ENCODE peak calls at places on chromosomes 5 and 9, in seven cellular contexts. I is CD4-positive, alpha-beta T cell; L is activated B cell treated with CpG ODN at 0.5 μM for 24 hours; M is fibroblast of the aortic adventitia; Q is coronary artery; P is GM13976; E is left lung. Z is an unnamed sample.

GRCh38 chr9:114336699-114337395 is 7.2 kb downstream of the ORM2 start:
- DNase-seq in I (no peak), L (no peak), M (no peak), Q (no peak), P (no peak), E (no peak), Z (no peak)

GRCh38 chr5:14208071-14209021 is 65.2 kb downstream of the TRIO start:
- DNase-seq in I (no peak), L (no peak), M (peak), Q (no peak), P (peak), E (no peak), Z (no peak)

GRCh38 chr9:121472361-121472910 is 27.2 kb downstream of the GGTA1 start:
- DNase-seq in I (no peak), L (no peak), M (no peak), Q (no peak), P (no peak), E (no peak), Z (no peak)

GRCh38 chr5:148957591-148958202 is 105.2 kb downstream of the SH3TC2 start:
- DNase-seq in I (peak), L (peak), M (peak), Q (no peak), P (peak), E (no peak), Z (no peak)

GRCh38 chr5:9445989-9446388 is 99.9 kb downstream of the SEMA5A start:
- DNase-seq in I (no peak), L (no peak), M (peak), Q (no peak), P (no peak), E (no peak), Z (no peak)

GRCh38 chr9:137455361-137455991 is 3.7 kb downstream of the NSMF start:
- DNase-seq in I (no peak), L (peak), M (no peak), Q (no peak), P (no peak), E (peak), Z (no peak)

GRCh38 chr9:84254972-84255371 is 85.6 kb downstream of the SLC28A3 start:
- DNase-seq in I (no peak), L (no peak), M (no peak), Q (no peak), P (no peak), E (peak), Z (no peak)

GRCh38 chr5:179154346-179154990 is 94.3 kb downstream of the ZNF354C start:
- DNase-seq in I (no peak), L (no peak), M (no peak), Q (peak), P (no peak), E (peak), Z (no peak)

GRCh38 chr5:34833090-34833489 is 5.9 kb upstream of the TTC23L start:
- DNase-seq in I (no peak), L (no peak), M (no peak), Q (no peak), P (no peak), E (no peak), Z (no peak)

GRCh38 chr5:105878402-105878801 is 1792.3 kb downstream of the EFNA5 start:
- DNase-seq in I (no peak), L (no peak), M (no peak), Q (no peak), P (no peak), E (no peak), Z (no peak)

GRCh38 chr5:170025853-170026252 is 45.6 kb upstream of the INSYN2B start:
- DNase-seq in I (no peak), L (no peak), M (no peak), Q (no peak), P (no peak), E (no peak), Z (no peak)

GRCh38 chr9:126833710-126834345 is 26.6 kb upstream of the ZBTB34 start:
- DNase-seq in I (no peak), L (no peak), M (no peak), Q (no peak), P (no peak), E (no peak), Z (no peak)

GRCh38 chr5:151052834-151053233 is 28.0 kb downstream of the TNIP1 start:
- DNase-seq in I (no peak), L (no peak), M (no peak), Q (no peak), P (no peak), E (no peak), Z (no peak)

GRCh38 chr5:1014781-1015221 is 6.2 kb downstream of the NKD2 start:
- DNase-seq in I (no peak), L (no peak), M (no peak), Q (no peak), P (no peak), E (no peak), Z (no peak)

GRCh38 chr5:133610489-133611356 is 1.6 kb downstream of the FSTL4 start:
- DNase-seq in I (no peak), L (peak), M (no peak), Q (no peak), P (peak), E (peak), Z (no peak)

GRCh38 chr5:57442080-57442839 is 40.4 kb downstream of the ACTBL2 start:
- DNase-seq in I (no peak), L (no peak), M (peak), Q (no peak), P (peak), E (no peak), Z (no peak)

GRCh38 chr5:34826347-34826746 is 12.6 kb upstream of the TTC23L start:
- DNase-seq in I (no peak), L (no peak), M (no peak), Q (no peak), P (no peak), E (no peak), Z (no peak)

GRCh38 chr9:118985851-118986250 is 383.4 kb downstream of the BRINP1 start:
- DNase-seq in I (no peak), L (no peak), M (no peak), Q (no peak), P (no peak), E (no peak), Z (no peak)

GRCh38 chr9:29129763-29130162 is 1556.5 kb upstream of the C9orf72 start:
- DNase-seq in I (no peak), L (no peak), M (no peak), Q (no peak), P (no peak), E (no peak), Z (no peak)

GRCh38 chr9:18504707-18505106 is 30.8 kb downstream of the ADAMTSL1 start:
- DNase-seq in I (no peak), L (no peak), M (no peak), Q (no peak), P (no peak), E (no peak), Z (no peak)

GRCh38 chr5:135445306-135445940 is 1.7 kb downstream of the DCANP1 start:
- DNase-seq in I (no peak), L (no peak), M (no peak), Q (peak), P (no peak), E (no peak), Z (no peak)

GRCh38 chr9:5563886-5564285 is 53.6 kb downstream of the PDCD1LG2 start:
- DNase-seq in I (no peak), L (no peak), M (peak), Q (no peak), P (no peak), E (no peak), Z (no peak)

GRCh38 chr9:137459147-137459600 is at the start of gene NSMF:
- DNase-seq in I (peak), L (peak), M (peak), Q (peak), P (peak), E (peak), Z (peak)

GRCh38 chr5:77329664-77330430 is 119.4 kb downstream of the PDE8B start:
- DNase-seq in I (no peak), L (no peak), M (no peak), Q (no peak), P (no peak), E (no peak), Z (no peak)

GRCh38 chr9:135282001-135282731 is 194.7 kb downstream of the OLFM1 start:
- DNase-seq in I (no peak), L (no peak), M (peak), Q (no peak), P (no peak), E (peak), Z (peak)

GRCh38 chr5:134142806-134143205 is 28.3 kb downstream of the TCF7 start:
- DNase-seq in I (no peak), L (peak), M (no peak), Q (no peak), P (no peak), E (peak), Z (peak)

GRCh38 chr9:33162721-33163311 is 4.3 kb downstream of the B4GALT1 start:
- DNase-seq in I (no peak), L (no peak), M (peak), Q (peak), P (no peak), E (no peak), Z (no peak)

GRCh38 chr9:137919649-137920101 is 42.1 kb downstream of the CACNA1B start:
- DNase-seq in I (no peak), L (no peak), M (no peak), Q (no peak), P (no peak), E (no peak), Z (no peak)

GRCh38 chr5:37662789-37663475 is 176.9 kb downstream of the GDNF start:
- DNase-seq in I (no peak), L (no peak), M (peak), Q (no peak), P (no peak), E (no peak), Z (no peak)

GRCh38 chr9:112475318-112475717 is 11.3 kb upstream of the KIAA1958 start:
- DNase-seq in I (no peak), L (no peak), M (no peak), Q (no peak), P (no peak), E (no peak), Z (no peak)

GRCh38 chr9:2767800-2768199 is 50.5 kb downstream of the KCNV2 start:
- DNase-seq in I (no peak), L (no peak), M (peak), Q (no peak), P (no peak), E (no peak), Z (no peak)

GRCh38 chr5:179328291-179328690 is 17.0 kb downstream of the ADAMTS2 start:
- DNase-seq in I (no peak), L (no peak), M (no peak), Q (no peak), P (no peak), E (peak), Z (no peak)

GRCh38 chr5:127326438-127326837 is 35.8 kb downstream of the MEGF10 start:
- DNase-seq in I (no peak), L (no peak), M (no peak), Q (no peak), P (no peak), E (no peak), Z (no peak)
- TF ChIP-seq CTCF in I (no peak), L (no peak), M (no peak), Q (no peak), P (no peak), E (no peak), Z (no peak)

DNA sequence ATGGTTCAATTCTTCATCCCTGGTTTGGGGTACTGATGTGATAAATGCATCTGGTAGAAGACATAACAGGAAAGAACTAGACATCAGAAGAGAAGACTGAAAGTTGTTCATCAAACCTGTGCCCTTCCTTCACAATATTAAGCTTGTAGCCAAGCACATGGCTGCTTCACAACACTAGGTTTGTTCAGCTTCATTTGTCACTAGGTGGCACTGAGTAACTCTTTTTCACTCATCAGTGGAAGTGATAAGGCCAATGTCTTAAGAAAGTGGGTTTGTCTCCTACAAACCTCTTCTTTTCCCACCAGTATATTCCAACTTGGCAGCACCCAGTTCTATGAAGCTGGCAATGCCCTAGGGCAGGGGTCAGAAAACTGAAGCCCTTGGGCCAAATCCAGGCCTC is 26.9 kb downstream of the ZNF484 start:
- DNase-seq in I (no peak), L (no peak), M (no peak), Q (no peak), P (no peak), E (no peak), Z (no peak)
- TF ChIP-seq CTCF in I (peak), L (no peak), M (no peak), Q (no peak), P (no peak), E (no peak), Z (no peak)

DNA sequence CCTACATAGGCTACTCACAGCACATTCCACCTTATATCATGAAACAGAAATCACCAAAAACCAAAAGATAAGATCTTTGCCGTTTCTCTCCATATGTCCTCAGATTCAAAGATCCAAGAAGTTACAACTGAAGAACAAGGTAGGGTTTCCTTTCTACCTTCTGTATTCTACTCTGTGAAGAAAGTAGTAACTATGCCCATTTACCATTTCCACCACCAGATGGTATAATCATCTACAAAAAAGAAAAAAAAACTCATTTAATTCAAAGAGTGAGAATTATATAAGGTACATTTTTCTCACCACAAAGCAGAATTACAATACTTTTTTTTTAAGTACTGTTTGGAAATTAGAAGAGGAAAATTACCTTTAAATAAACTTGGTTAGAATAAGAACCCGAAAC is 172.6 kb upstream of the PTGER4 start:
- DNase-seq in I (no peak), L (no peak), M (peak), Q (no peak), P (no peak), E (no peak), Z (no peak)
- TF ChIP-seq CTCF in I (no peak), L (no peak), M (peak), Q (no peak), P (no peak), E (no peak), Z (no peak)

GRCh38 chr5:84255318-84255717 is 129.4 kb downstream of the EDIL3 start:
- DNase-seq in I (no peak), L (no peak), M (peak), Q (no peak), P (no peak), E (no peak), Z (no peak)
- TF ChIP-seq CTCF in I (no peak), L (no peak), M (peak), Q (no peak), P (no peak), E (no peak), Z (no peak)

GRCh38 chr5:181205402-181205734 is 372 bp upstream of the TRIM7 start:
- DNase-seq in I (no peak), L (no peak), M (no peak), Q (no peak), P (no peak), E (no peak), Z (no peak)

GRCh38 chr5:181203093-181203711 is 1.8 kb downstream of the TRIM7 start:
- DNase-seq in I (no peak), L (no peak), M (peak), Q (no peak), P (no peak), E (no peak), Z (no peak)

GRCh38 chr5:181204561-181205401 is at the start of gene TRIM7:
- DNase-seq in I (no peak), L (peak), M (no peak), Q (no peak), P (peak), E (peak), Z (no peak)

GRCh38 chr5:181205735-181206401 is 872 bp upstream of the TRIM7 start:
- DNase-seq in I (no peak), L (no peak), M (no peak), Q (no peak), P (no peak), E (no peak), Z (no peak)

DNA sequence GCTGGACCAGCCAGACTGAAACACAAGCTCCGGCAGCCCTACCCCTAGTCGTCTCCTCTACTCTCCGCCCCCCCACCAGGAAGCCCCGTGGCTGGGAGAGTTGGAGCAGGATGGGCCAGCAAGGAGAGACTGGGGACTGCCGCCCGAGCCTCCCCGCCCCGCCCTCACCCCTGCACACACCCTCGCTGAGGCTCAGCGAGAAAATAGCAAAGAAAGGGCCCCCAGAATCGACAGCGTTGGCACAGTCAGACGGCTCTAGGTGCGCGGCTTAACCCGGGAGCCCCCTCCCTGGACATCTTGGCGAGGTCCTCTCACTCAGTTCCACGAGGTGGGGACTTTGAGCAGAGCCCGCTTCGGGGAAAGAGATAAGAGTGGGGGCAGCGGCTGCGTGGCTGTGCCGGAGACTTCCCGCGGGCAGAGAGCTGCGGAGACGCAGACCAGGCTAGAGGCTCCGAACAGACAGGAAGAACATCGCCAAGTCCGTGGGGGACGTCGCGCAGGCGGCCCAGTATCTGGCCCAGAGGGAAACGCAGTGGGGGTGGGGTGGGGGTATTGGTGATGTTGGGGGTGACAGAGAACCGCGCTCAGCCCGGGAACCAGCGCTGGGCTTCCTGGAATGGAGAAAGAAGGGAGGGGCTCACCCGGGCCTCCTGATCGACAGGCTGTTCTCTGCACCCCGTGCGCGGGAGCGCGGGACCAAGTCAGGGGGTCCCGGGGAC is 995 bp downstream of the TRIM7 start:
- DNase-seq in I (no peak), L (no peak), M (no peak), Q (no peak), P (no peak), E (no peak), Z (no peak)
- TF ChIP-seq CTCF in I (no peak), L (no peak), M (no peak), Q (no peak), P (no peak), E (no peak), Z (no peak)

GRCh38 chr9:124932355-124932754 is 8.5 kb downstream of the GOLGA1 start:
- DNase-seq in I (no peak), L (no peak), M (no peak), Q (no peak), P (no peak), E (no peak), Z (no peak)

GRCh38 chr9:124929464-124929863 is 11.4 kb downstream of the GOLGA1 start:
- DNase-seq in I (no peak), L (no peak), M (no peak), Q (no peak), P (no peak), E (no peak), Z (no peak)

GRCh38 chr9:124939944-124940343 is 939 bp downstream of the GOLGA1 start:
- DNase-seq in I (no peak), L (no peak), M (no peak), Q (no peak), P (no peak), E (no peak), Z (no peak)

DNA sequence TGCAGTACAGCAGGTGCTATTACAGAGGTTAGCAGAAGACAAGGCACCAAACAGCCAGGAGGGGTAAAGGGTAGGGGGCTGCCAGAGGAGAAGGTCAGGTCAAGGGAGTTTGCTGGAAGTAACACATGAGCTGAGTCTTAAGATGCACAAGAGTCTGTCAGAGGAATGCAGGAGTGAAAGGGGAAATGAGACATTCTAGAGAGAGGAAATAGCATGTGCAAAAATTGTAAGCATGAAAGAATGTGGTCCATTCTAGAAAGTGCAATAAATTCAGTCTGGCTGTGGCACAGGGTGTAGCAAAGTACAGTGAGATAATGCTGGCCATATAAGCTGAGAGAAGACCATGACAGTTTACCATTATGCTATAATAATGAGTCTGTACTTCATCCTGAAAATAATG is 6.6 kb downstream of the GOLGA1 start:
- DNase-seq in I (no peak), L (no peak), M (peak), Q (no peak), P (no peak), E (no peak), Z (no peak)
- TF ChIP-seq CTCF in I (no peak), L (no peak), M (no peak), Q (no peak), P (no peak), E (no peak), Z (no peak)

DNA sequence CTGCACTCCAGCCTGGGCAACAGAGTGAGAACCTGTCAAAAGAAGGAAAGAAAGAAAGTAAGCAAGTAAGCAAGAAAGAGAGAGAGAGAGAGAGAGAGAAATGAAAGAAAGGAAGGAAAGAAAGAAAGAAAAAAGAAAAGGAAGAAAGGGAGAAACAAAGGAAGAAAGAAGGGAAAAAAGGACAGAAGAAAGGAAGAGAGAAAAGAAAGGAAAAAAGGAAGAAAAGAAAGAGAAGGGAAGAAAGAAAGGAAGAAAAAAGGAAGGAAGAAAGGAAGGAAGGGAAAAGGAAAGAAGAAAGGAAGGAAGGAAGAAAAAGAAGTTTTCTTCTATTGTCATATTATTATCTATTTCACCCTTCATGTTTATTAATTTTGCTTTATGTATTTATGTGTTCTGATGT is 251.1 kb upstream of the CD180 start:
- DNase-seq in I (no peak), L (no peak), M (no peak), Q (no peak), P (no peak), E (no peak), Z (no peak)
- TF ChIP-seq CTCF in I (no peak), L (no peak), M (no peak), Q (no peak), P (no peak), E (no peak), Z (no peak)